ENCODE peak calls at places on chromosomes 4 and X, in four cellular contexts. P is K562, H is transverse colon, G is tibial nerve. U is an unnamed sample.

GRCh38 chrX:74853255-74853654 is 72.0 kb downstream of the NEXMIF start:
- DNase-seq in P (no peak), H (no peak), G (no peak), U (no peak)

GRCh38 chrX:44906041-44906440 is 33.1 kb downstream of the KDM6A start:
- DNase-seq in P (no peak), H (no peak), G (no peak), U (no peak)

GRCh38 chrX:1165535-1166196 is 46.8 kb downstream of the CRLF2 start:
- DNase-seq in P (no peak), H (no peak), G (no peak), U (no peak)

GRCh38 chr4:23857353-23857752 is 32.5 kb downstream of the PPARGC1A start:
- DNase-seq in P (no peak), H (no peak), G (no peak), U (no peak)

GRCh38 chr4:15568814-15569213 is 86.3 kb downstream of the FBXL5 start:
- DNase-seq in P (no peak), H (no peak), G (no peak), U (no peak)

GRCh38 chrX:43469391-43470054 is 186.6 kb upstream of the MAOA start:
- DNase-seq in P (no peak), H (no peak), G (no peak), U (no peak)

GRCh38 chr4:2923678-2924173 is 39.5 kb downstream of the NOP14 start:
- DNase-seq in P (no peak), H (no peak), G (no peak), U (peak; percentile 26)

GRCh38 chr4:6021831-6022606 is 3.8 kb upstream of the C4orf50 start:
- DNase-seq in P (no peak), H (no peak), G (no peak), U (no peak)

GRCh38 chr4:3452376-3452775 is 10.6 kb downstream of the HGFAC start:
- DNase-seq in P (peak; percentile 69), H (no peak), G (no peak), U (no peak)

GRCh38 chr4:143294310-143294709 is 42.4 kb upstream of the GAB1 start:
- DNase-seq in P (no peak), H (peak; percentile 77), G (peak; percentile 63), U (peak; percentile 84)
- TF ChIP-seq EP300 in P (no peak), H (no peak), G (peak; percentile 20), U (no peak)

DNA sequence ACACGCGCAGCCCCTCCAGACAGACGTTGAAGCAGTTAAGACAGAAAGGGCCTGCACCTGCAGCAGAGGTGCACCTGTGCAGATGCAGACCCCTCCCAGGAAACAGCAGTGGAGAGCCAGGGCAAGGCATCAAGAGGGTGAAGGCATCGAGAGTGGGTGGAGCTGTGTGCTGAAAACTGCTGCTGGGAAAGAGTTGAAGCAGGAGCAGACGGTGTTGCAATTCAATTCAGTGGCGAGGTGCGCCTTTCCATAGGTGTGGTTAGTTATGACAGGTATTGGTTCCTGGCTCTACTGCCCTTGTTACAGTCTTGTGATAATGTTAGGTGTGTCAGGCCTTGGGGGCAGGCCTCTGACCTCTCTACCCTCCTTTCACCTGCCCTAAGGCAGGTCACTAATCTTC is 16.6 kb downstream of the LETM1 start:
- DNase-seq in P (no peak), H (peak; percentile 70), G (no peak), U (peak; percentile 35)
- H3K36me3 ChIP-seq in P (peaks cover 94% of the 10 kb centered on the region), H (no peaks in the 10 kb centered on the region), G (peaks cover 3% of the 10 kb centered on the region), U (peaks cover 66% of the 10 kb centered on the region)

GRCh38 chr4:119027815-119028214 is 107.8 kb upstream of the MYOZ2 start:
- DNase-seq in P (no peak), H (no peak), G (no peak), U (no peak)

GRCh38 chr4:119025440-119025839 is 110.2 kb upstream of the MYOZ2 start:
- DNase-seq in P (no peak), H (peak; percentile 77), G (peak; percentile 36), U (peak; percentile 48)

GRCh38 chr4:119024102-119024501 is 111.5 kb upstream of the MYOZ2 start:
- DNase-seq in P (no peak), H (no peak), G (no peak), U (no peak)

GRCh38 chr4:119026662-119027444 is 108.8 kb upstream of the MYOZ2 start:
- DNase-seq in P (no peak), H (peak; percentile 35), G (no peak), U (no peak)

DNA sequence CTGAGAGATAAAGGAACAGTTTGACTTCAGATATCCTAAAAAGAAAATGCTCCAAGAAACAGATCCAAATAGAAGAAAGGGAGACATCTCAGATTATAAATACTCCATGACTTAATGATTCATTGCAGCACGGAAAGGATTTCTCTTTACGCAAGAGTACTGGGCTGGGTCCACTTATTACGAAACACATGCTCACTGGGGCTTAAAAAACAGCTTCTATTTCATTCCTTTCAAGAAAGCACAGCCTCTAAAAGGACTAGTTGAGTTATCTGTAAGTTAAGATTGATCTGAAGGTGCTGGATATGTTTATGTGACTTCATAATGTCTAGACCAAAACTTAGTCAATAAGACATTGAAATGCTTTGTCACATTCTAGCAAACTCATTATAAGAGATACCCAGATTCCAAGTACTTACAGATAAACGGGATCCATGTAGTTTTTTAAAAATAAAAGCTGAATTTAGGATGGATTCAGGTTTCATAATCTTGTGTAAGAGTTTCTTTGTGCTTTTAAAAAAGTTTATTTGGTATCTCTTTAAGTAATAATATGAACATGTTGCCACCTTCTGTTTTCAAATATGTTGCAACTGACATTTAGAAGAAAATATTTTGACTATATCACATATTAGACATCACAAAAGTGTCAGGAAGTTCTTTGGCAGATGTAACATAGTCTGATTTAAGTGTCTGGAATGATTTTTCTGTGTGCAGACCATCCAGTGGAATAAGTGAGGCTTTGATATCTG is 109.5 kb upstream of the MYOZ2 start:
- DNase-seq in P (no peak), H (peak; percentile 27), G (no peak), U (no peak)
- TF ChIP-seq EP300 in P (no peak), H (peak; percentile 69), G (peak; percentile 92), U (no peak)

GRCh38 chr4:94728056-94728766 is 29.5 kb upstream of the BMPR1B start:
- DNase-seq in P (no peak), H (no peak), G (no peak), U (no peak)
- H3K36me3 ChIP-seq in P (no peaks in the 10 kb centered on the region), H (no peaks in the 10 kb centered on the region), G (no peaks in the 10 kb centered on the region), U (no peaks in the 10 kb centered on the region)

GRCh38 chr4:92305148-92305877 is 1.5 kb downstream of the GRID2 start:
- DNase-seq in P (no peak), H (no peak), G (no peak), U (peak; percentile 43)
- TF ChIP-seq EP300 in P (no peak), H (no peak), G (peak; percentile 12), U (no peak)

DNA sequence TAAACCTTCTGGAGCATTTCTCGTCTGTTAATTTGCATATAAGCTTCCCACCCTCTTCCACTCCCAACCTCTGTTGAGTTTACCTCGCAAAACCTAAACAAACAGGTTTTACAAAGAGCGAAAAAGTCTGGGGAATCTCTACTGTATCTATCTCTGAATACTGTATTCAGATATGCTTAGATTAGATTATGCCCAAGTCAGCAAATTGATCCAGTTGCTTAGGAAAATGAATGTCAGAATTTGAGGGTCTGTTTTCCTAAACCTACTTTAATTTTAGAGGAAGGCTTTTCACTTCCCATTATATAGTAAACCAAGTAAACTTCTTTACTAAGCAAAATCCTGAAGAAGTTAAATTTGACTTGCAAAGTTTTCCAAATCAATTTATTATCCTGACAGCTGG is 6.7 kb downstream of the CCNA2 start:
- DNase-seq in P (no peak), H (no peak), G (no peak), U (no peak)
- H3K36me3 ChIP-seq in P (peaks cover 98% of the 10 kb centered on the region), H (no peaks in the 10 kb centered on the region), G (no peaks in the 10 kb centered on the region), U (peaks cover 71% of the 10 kb centered on the region)

DNA sequence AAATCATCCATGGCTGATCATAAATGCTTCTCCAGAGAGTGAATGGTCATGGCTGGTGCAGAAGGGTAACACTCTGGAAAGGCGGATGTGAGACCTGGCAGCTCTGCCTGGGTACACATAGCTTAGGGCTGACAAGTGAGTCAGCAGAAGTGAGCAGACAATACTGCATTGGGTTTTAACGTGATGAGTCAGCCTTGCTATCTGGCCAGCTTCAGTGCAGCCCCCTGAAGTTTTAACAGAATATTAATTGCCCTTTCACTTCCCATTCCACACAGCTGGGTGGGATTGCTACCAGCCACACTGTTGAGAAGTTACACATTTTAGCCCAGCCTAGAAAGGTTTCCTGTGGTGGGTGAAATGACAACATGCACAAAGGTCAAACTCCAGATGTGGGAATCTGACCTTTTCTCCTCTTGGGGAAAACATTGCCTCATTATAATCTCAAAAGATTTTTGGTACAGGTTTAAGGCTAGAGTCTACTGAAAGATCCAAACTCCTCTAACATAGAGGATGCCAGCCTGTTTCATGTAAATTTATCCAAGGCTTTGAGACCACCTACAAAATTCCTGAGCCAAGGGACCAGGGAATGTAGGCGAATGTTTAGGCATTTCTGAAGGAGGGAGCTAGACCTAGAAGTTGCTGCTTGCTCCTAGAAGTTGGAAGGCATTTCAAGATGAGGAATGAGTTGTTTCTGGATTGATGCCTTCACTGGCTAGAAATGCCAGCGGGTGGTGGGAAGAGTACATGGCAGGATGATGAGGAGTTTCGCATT is 230.3 kb upstream of the PGRMC2 start:
- DNase-seq in P (peak; percentile 70), H (peak; percentile 14), G (peak; percentile 17), U (peak; percentile 44)
- TF ChIP-seq EP300 in P (peak; percentile 81), H (no peak), G (peak; percentile 87), U (no peak)